ENCODE peak calls at places on chromosomes 1 and 21, in four cellular contexts. One of them, this sample, is unnamed.
A peak's percentile ranks its signal among the peaks of the same experiment; 100 is the strongest.

GRCh38 chr1:245500546-245500945 is 345.8 kb downstream of the KIF26B start:
- DNase-seq in K562: no peak
- DNase-seq in IMR-90: peak; percentile 66
- DNase-seq in endothelial cell of umbilical vein: no peak
- DNase-seq in this sample: peak; percentile 35

GRCh38 chr1:207747627-207748492 is 4.0 kb upstream of the CD46 start:
- DNase-seq in endothelial cell of umbilical vein: no peak
- DNase-seq in K562: peak; percentile 90
- DNase-seq in IMR-90: no peak
- DNase-seq in this sample: no peak

GRCh38 chr1:25117233-25117823 is 115.0 kb downstream of the SYF2 start:
- DNase-seq in K562: peak; percentile 62
- DNase-seq in endothelial cell of umbilical vein: no peak
- DNase-seq in IMR-90: no peak
- DNase-seq in this sample: no peak

GRCh38 chr1:47235280-47235679 is 3.3 kb upstream of the TAL1 start:
- DNase-seq in K562: no peak
- DNase-seq in IMR-90: no peak
- DNase-seq in endothelial cell of umbilical vein: peak; percentile 84
- DNase-seq in this sample: no peak

GRCh38 chr21:29465528-29465927 is 166.8 kb downstream of the BACH1 start:
- DNase-seq in K562: no peak
- DNase-seq in endothelial cell of umbilical vein: no peak
- DNase-seq in IMR-90: peak; percentile 46
- DNase-seq in this sample: no peak

GRCh38 chr1:227793079-227793947 is 22.2 kb upstream of the PRSS38 start:
- DNase-seq in IMR-90: no peak
- DNase-seq in endothelial cell of umbilical vein: no peak
- DNase-seq in K562: no peak
- DNase-seq in this sample: no peak

GRCh38 chr1:213724640-213725536 is 262.9 kb upstream of the PROX1 start:
- DNase-seq in IMR-90: no peak
- DNase-seq in endothelial cell of umbilical vein: peak; percentile 82
- DNase-seq in K562: no peak
- DNase-seq in this sample: no peak

GRCh38 chr1:210741564-210741963 is 392.4 kb downstream of the KCNH1 start:
- DNase-seq in K562: no peak
- DNase-seq in endothelial cell of umbilical vein: no peak
- DNase-seq in IMR-90: no peak
- DNase-seq in this sample: no peak

GRCh38 chr1:164905891-164906290 is 346.9 kb downstream of the PBX1 start:
- DNase-seq in endothelial cell of umbilical vein: no peak
- DNase-seq in K562: no peak
- DNase-seq in IMR-90: no peak
- DNase-seq in this sample: no peak

GRCh38 chr21:27759091-27759659 is 792.3 kb upstream of the ADAMTS5 start:
- DNase-seq in endothelial cell of umbilical vein: no peak
- DNase-seq in K562: no peak
- DNase-seq in IMR-90: no peak
- DNase-seq in this sample: no peak

GRCh38 chr21:42414066-42414465 is 10.4 kb downstream of the UBASH3A start:
- DNase-seq in IMR-90: no peak
- DNase-seq in endothelial cell of umbilical vein: no peak
- DNase-seq in K562: no peak
- DNase-seq in this sample: no peak

GRCh38 chr1:79355073-79355472 is 348.5 kb upstream of the ADGRL4 start:
- DNase-seq in K562: no peak
- DNase-seq in endothelial cell of umbilical vein: peak; percentile 36
- DNase-seq in IMR-90: peak; percentile 68
- DNase-seq in this sample: no peak

GRCh38 chr21:39610705-39611104 is 2.0 kb upstream of the B3GALT5 start:
- DNase-seq in endothelial cell of umbilical vein: no peak
- DNase-seq in IMR-90: no peak
- DNase-seq in K562: no peak
- DNase-seq in this sample: no peak

GRCh38 chr1:178531897-178532296 is 19.0 kb downstream of the TEX35 start:
- DNase-seq in K562: no peak
- DNase-seq in endothelial cell of umbilical vein: no peak
- DNase-seq in IMR-90: no peak
- DNase-seq in this sample: no peak

GRCh38 chr1:230099435-230099834 is 32.4 kb downstream of the GALNT2 start:
- DNase-seq in K562: no peak
- DNase-seq in endothelial cell of umbilical vein: no peak
- DNase-seq in IMR-90: no peak
- DNase-seq in this sample: no peak

GRCh38 chr1:154712166-154712838 is 104.3 kb upstream of the ADAR start:
- DNase-seq in IMR-90: no peak
- DNase-seq in endothelial cell of umbilical vein: no peak
- DNase-seq in K562: no peak
- DNase-seq in this sample: no peak

GRCh38 chr1:204442376-204443259 is 31.0 kb upstream of the PPP1R15B start:
- DNase-seq in K562: no peak
- DNase-seq in endothelial cell of umbilical vein: no peak
- DNase-seq in IMR-90: no peak
- DNase-seq in this sample: no peak

GRCh38 chr1:193562121-193562520 is 375.7 kb upstream of the B3GALT2 start:
- DNase-seq in K562: no peak
- DNase-seq in IMR-90: no peak
- DNase-seq in endothelial cell of umbilical vein: no peak
- DNase-seq in this sample: no peak

GRCh38 chr1:23742670-23743286 is 493 bp upstream of the ELOA start:
- DNase-seq in endothelial cell of umbilical vein: peak; percentile 47
- DNase-seq in K562: no peak
- DNase-seq in IMR-90: no peak
- DNase-seq in this sample: no peak

GRCh38 chr1:169102567-169102966 is 3.9 kb upstream of the ATP1B1 start:
- DNase-seq in IMR-90: peak; percentile 85
- DNase-seq in K562: no peak
- DNase-seq in endothelial cell of umbilical vein: peak; percentile 26
- DNase-seq in this sample: peak; percentile 41

GRCh38 chr21:14438204-14438603 is 55.3 kb upstream of the HSPA13 start:
- DNase-seq in K562: no peak
- DNase-seq in IMR-90: no peak
- DNase-seq in endothelial cell of umbilical vein: no peak
- DNase-seq in this sample: no peak

GRCh38 chr1:206967096-206967851 is 3.0 kb downstream of the FCAMR start:
- DNase-seq in IMR-90: peak; percentile 29
- DNase-seq in endothelial cell of umbilical vein: no peak
- DNase-seq in K562: no peak
- DNase-seq in this sample: no peak

GRCh38 chr1:207824691-207825090 is 72.8 kb downstream of the CD46 start:
- DNase-seq in K562: peak; percentile 65
- DNase-seq in IMR-90: no peak
- DNase-seq in endothelial cell of umbilical vein: no peak
- DNase-seq in this sample: no peak

GRCh38 chr1:246786606-246787238 is 62.5 kb downstream of the SCCPDH start:
- DNase-seq in K562: no peak
- DNase-seq in IMR-90: no peak
- DNase-seq in endothelial cell of umbilical vein: no peak
- DNase-seq in this sample: no peak

GRCh38 chr1:15624315-15624714 is 7.1 kb downstream of the DDI2 start:
- DNase-seq in endothelial cell of umbilical vein: no peak
- DNase-seq in K562: no peak
- DNase-seq in IMR-90: no peak
- DNase-seq in this sample: no peak

GRCh38 chr1:15627343-15627988 is 10.2 kb downstream of the DDI2 start:
- DNase-seq in K562: peak; percentile 53
- DNase-seq in IMR-90: peak; percentile 26
- DNase-seq in endothelial cell of umbilical vein: no peak
- DNase-seq in this sample: no peak

GRCh38 chr1:15623435-15623834 is 6.2 kb downstream of the DDI2 start:
- DNase-seq in K562: no peak
- DNase-seq in endothelial cell of umbilical vein: no peak
- DNase-seq in IMR-90: no peak
- DNase-seq in this sample: no peak

GRCh38 chr1:15626269-15626668 is 9.0 kb downstream of the DDI2 start:
- DNase-seq in IMR-90: no peak
- DNase-seq in endothelial cell of umbilical vein: no peak
- DNase-seq in K562: no peak
- DNase-seq in this sample: no peak

GRCh38 chr1:15625224-15625917 is 8.1 kb downstream of the DDI2 start:
- DNase-seq in IMR-90: no peak
- DNase-seq in K562: no peak
- DNase-seq in endothelial cell of umbilical vein: no peak
- DNase-seq in this sample: no peak
- H4K20me1 ChIP-seq in IMR-90: peaks cover 33% of the 10 kb centered on the region
- H4K20me1 ChIP-seq in K562: peaks cover 4% of the 10 kb centered on the region
- H4K20me1 ChIP-seq in endothelial cell of umbilical vein: no peaks in the 10 kb centered on the region
- H4K20me1 ChIP-seq in this sample: peaks cover 3% of the 10 kb centered on the region

DNA sequence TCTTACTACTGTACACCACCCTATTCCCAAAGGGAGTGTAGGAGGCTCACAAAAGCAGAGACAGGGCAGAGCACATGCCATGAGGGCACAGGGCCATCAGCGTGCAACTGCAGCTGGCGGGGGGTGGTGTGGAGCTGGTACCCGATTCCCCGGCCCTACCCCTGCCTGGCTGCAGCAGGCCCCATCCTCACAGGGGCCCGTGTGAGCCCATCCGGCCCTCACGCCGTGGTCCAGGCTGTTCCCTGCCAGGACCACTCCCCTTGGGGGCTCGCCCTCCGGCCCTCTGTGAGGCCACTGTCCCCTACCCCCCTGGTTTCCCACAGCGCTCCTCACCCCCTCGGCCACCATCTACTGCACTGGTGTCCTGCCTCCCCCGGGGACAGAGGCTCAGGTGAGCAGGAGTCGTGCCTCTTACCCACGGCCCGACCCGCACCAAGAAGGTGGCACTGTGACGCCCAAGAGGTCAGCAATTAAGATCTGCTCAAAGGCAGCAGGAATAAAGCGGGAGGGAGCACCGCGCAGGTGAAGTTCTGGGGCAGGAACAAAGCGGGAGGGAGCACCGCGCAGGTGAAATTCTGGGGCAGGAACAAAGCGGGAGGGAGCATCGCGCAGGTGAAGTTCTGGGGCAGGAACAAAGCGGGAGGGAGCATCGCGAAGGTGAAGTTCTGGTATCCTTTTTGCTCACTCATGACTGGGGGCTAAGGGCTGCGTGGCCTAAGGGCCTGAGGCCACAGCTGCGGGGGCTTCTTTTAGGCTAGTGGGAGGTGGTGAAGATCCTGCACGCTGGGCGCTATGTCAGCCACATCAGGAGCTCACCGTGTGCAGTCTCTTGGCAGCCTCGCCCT is 3.9 kb downstream of the POFUT2 start:
- DNase-seq in K562: no peak
- DNase-seq in endothelial cell of umbilical vein: no peak
- DNase-seq in IMR-90: no peak
- DNase-seq in this sample: no peak
- H3K9me1 ChIP-seq in K562: peaks cover 9% of the 10 kb centered on the region
- H3K9me1 ChIP-seq in endothelial cell of umbilical vein: no peaks in the 10 kb centered on the region
- H3K9me1 ChIP-seq in IMR-90: peaks cover 4% of the 10 kb centered on the region
- H3K9me1 ChIP-seq in this sample: no peaks in the 10 kb centered on the region

GRCh38 chr1:171645553-171646336 is 6.7 kb downstream of the MYOC start:
- DNase-seq in K562: no peak
- DNase-seq in endothelial cell of umbilical vein: no peak
- DNase-seq in IMR-90: no peak
- DNase-seq in this sample: no peak
- H3K4me2 ChIP-seq in K562: no peak overlapping the region
- H3K4me2 ChIP-seq in endothelial cell of umbilical vein: no peak overlapping the region
- H3K4me2 ChIP-seq in IMR-90: no peak overlapping the region
- H3K4me2 ChIP-seq in this sample: no peak overlapping the region

DNA sequence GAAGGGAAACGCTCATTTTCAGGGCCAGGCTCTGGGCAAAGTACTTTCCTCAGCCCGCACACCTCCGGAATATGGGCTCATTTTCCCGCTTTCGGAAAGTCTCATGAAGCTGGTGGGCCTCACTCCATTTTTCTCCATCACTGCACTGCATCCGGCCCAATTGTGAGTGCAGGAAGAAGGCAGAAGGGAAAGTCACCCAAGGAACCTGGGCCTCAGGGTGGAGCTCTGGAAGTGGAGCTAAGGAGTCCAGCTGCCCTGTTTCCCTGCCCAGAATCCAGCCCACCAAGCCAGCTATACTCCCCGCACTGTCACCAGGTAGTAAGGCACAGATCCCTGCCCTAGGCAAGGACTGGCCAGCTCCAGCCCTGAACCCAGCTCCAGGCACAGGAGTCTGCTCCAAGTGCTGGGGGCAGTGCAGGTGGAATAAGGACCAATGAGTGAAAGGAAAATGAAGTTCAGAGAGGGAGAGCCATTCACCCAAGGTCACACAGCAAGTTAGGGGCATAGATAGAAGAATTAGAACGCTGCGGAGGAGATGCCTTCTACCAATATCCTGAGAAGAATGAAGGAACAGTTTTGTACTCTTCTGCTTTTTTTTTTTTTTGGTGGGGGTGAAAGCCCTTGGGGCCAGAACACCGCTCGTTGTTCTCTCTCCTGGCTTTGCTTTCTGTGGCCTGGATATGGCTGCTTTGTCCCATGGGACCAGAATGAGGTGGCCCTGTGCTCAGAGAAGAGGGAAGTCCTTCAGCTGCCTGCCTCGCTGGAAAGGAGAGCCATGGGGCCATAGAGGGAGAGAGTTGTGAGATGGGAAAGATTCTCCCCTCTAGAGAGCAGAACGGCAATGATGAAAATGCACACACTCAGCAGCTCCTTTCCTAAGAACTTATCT is 10.0 kb downstream of the LRP8 start:
- DNase-seq in endothelial cell of umbilical vein: no peak
- DNase-seq in K562: no peak
- DNase-seq in IMR-90: no peak
- DNase-seq in this sample: no peak
- H4K20me1 ChIP-seq in endothelial cell of umbilical vein: no peaks in the 10 kb centered on the region
- H4K20me1 ChIP-seq in K562: peaks cover 20% of the 10 kb centered on the region
- H4K20me1 ChIP-seq in IMR-90: no peaks in the 10 kb centered on the region
- H4K20me1 ChIP-seq in this sample: no peaks in the 10 kb centered on the region

DNA sequence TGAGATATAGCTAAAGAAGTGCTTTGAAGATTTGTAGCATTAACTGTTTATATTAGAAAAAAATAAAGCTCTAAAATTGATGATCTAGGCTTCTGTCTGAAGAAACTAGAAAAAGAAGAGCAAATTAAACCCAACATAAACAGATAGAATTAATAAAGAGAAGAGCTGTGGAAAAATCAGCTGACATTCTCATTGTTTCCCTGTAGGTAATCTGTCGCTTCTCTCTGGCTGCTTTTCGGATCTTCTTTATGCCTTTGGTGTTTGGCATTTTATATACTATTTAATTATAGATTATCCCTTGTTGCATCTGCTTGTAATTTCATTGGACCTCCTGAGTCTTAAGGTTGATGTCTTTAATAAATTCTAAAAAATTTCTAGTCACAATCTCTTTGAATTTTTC is 59.8 kb downstream of the MPZL1 start:
- DNase-seq in IMR-90: no peak
- DNase-seq in K562: no peak
- DNase-seq in endothelial cell of umbilical vein: no peak
- DNase-seq in this sample: no peak
- H3K9me1 ChIP-seq in IMR-90: peaks cover 8% of the 10 kb centered on the region
- H3K9me1 ChIP-seq in K562: no peaks in the 10 kb centered on the region
- H3K9me1 ChIP-seq in endothelial cell of umbilical vein: no peaks in the 10 kb centered on the region
- H3K9me1 ChIP-seq in this sample: no peaks in the 10 kb centered on the region

This sample was measured in keratinocyte.